ENCODE peak calls at places on chromosomes 16 and 17, in ten cellular contexts. One of them, this sample, is unnamed.

GRCh38 chr16:67426022-67426421 is 4.9 kb upstream of the HSD11B2 start:
- DNase-seq in NCI-H2171 treated with DMSO at 0.1 percent for 48 hours: no peak
- DNase-seq in stimulated activated naive CD8-positive, alpha-beta T cell treated with anti-CD3 and anti-CD28 coated beads, Interleukin-15, Interleukin-2, amounts not matched to agents 100 U/mL and 50 U/mL, for 24 hours: no peak
- DNase-seq in fibroblast of lung: no peak
- DNase-seq in stimulated activated CD8-positive, alpha-beta memory T cell treated with anti-CD3 and anti-CD28 coated beads, Interleukin-12 subunit alpha, Interleukin-12 subunit beta, amount 100 ng/mL, for 4 hours: no peak
- DNase-seq in WTC11: no peak
- DNase-seq in BE2C: no peak
- DNase-seq in M059J: no peak
- DNase-seq in H54: no peak
- DNase-seq in GM03348: no peak
- DNase-seq in this sample: no peak

GRCh38 chr17:30378797-30379302 is at the start of gene CPD:
- DNase-seq in NCI-H2171 treated with DMSO at 0.1 percent for 48 hours: peak
- DNase-seq in stimulated activated naive CD8-positive, alpha-beta T cell treated with anti-CD3 and anti-CD28 coated beads, Interleukin-15, Interleukin-2, amounts not matched to agents 100 U/mL and 50 U/mL, for 24 hours: peak
- DNase-seq in fibroblast of lung: peak
- DNase-seq in stimulated activated CD8-positive, alpha-beta memory T cell treated with anti-CD3 and anti-CD28 coated beads, Interleukin-12 subunit alpha, Interleukin-12 subunit beta, amount 100 ng/mL, for 4 hours: peak
- DNase-seq in WTC11: peak
- DNase-seq in BE2C: peak
- DNase-seq in M059J: peak
- DNase-seq in H54: peak
- DNase-seq in GM03348: peak
- DNase-seq in this sample: peak

GRCh38 chr16:67647681-67648080 is 2.7 kb downstream of the CARMIL2 start:
- DNase-seq in NCI-H2171 treated with DMSO at 0.1 percent for 48 hours: no peak
- DNase-seq in stimulated activated naive CD8-positive, alpha-beta T cell treated with anti-CD3 and anti-CD28 coated beads, Interleukin-15, Interleukin-2, amounts not matched to agents 100 U/mL and 50 U/mL, for 24 hours: no peak
- DNase-seq in fibroblast of lung: no peak
- DNase-seq in stimulated activated CD8-positive, alpha-beta memory T cell treated with anti-CD3 and anti-CD28 coated beads, Interleukin-12 subunit alpha, Interleukin-12 subunit beta, amount 100 ng/mL, for 4 hours: no peak
- DNase-seq in WTC11: no peak
- DNase-seq in BE2C: no peak
- DNase-seq in M059J: no peak
- DNase-seq in H54: no peak
- DNase-seq in GM03348: no peak
- DNase-seq in this sample: no peak

GRCh38 chr16:56340864-56341365 is 84.4 kb downstream of the AMFR start:
- DNase-seq in NCI-H2171 treated with DMSO at 0.1 percent for 48 hours: no peak
- DNase-seq in stimulated activated naive CD8-positive, alpha-beta T cell treated with anti-CD3 and anti-CD28 coated beads, Interleukin-15, Interleukin-2, amounts not matched to agents 100 U/mL and 50 U/mL, for 24 hours: no peak
- DNase-seq in fibroblast of lung: no peak
- DNase-seq in stimulated activated CD8-positive, alpha-beta memory T cell treated with anti-CD3 and anti-CD28 coated beads, Interleukin-12 subunit alpha, Interleukin-12 subunit beta, amount 100 ng/mL, for 4 hours: no peak
- DNase-seq in WTC11: no peak
- DNase-seq in BE2C: no peak
- DNase-seq in M059J: no peak
- DNase-seq in H54: no peak
- DNase-seq in GM03348: no peak
- DNase-seq in this sample: no peak

GRCh38 chr16:66286527-66286926 is 80.0 kb upstream of the CDH5 start:
- DNase-seq in NCI-H2171 treated with DMSO at 0.1 percent for 48 hours: no peak
- DNase-seq in stimulated activated naive CD8-positive, alpha-beta T cell treated with anti-CD3 and anti-CD28 coated beads, Interleukin-15, Interleukin-2, amounts not matched to agents 100 U/mL and 50 U/mL, for 24 hours: no peak
- DNase-seq in fibroblast of lung: no peak
- DNase-seq in stimulated activated CD8-positive, alpha-beta memory T cell treated with anti-CD3 and anti-CD28 coated beads, Interleukin-12 subunit alpha, Interleukin-12 subunit beta, amount 100 ng/mL, for 4 hours: no peak
- DNase-seq in WTC11: no peak
- DNase-seq in BE2C: no peak
- DNase-seq in M059J: no peak
- DNase-seq in H54: no peak
- DNase-seq in GM03348: no peak
- DNase-seq in this sample: no peak

GRCh38 chr16:75229172-75230031 is 10.6 kb downstream of the CTRB1 start:
- DNase-seq in NCI-H2171 treated with DMSO at 0.1 percent for 48 hours: no peak
- DNase-seq in stimulated activated naive CD8-positive, alpha-beta T cell treated with anti-CD3 and anti-CD28 coated beads, Interleukin-15, Interleukin-2, amounts not matched to agents 100 U/mL and 50 U/mL, for 24 hours: no peak
- DNase-seq in fibroblast of lung: no peak
- DNase-seq in stimulated activated CD8-positive, alpha-beta memory T cell treated with anti-CD3 and anti-CD28 coated beads, Interleukin-12 subunit alpha, Interleukin-12 subunit beta, amount 100 ng/mL, for 4 hours: no peak
- DNase-seq in WTC11: no peak
- DNase-seq in BE2C: no peak
- DNase-seq in M059J: no peak
- DNase-seq in H54: no peak
- DNase-seq in GM03348: no peak
- DNase-seq in this sample: no peak

GRCh38 chr17:79500738-79501533 is 109.9 kb downstream of the RBFOX3 start:
- DNase-seq in NCI-H2171 treated with DMSO at 0.1 percent for 48 hours: no peak
- DNase-seq in stimulated activated naive CD8-positive, alpha-beta T cell treated with anti-CD3 and anti-CD28 coated beads, Interleukin-15, Interleukin-2, amounts not matched to agents 100 U/mL and 50 U/mL, for 24 hours: no peak
- DNase-seq in fibroblast of lung: no peak
- DNase-seq in stimulated activated CD8-positive, alpha-beta memory T cell treated with anti-CD3 and anti-CD28 coated beads, Interleukin-12 subunit alpha, Interleukin-12 subunit beta, amount 100 ng/mL, for 4 hours: no peak
- DNase-seq in WTC11: no peak
- DNase-seq in BE2C: no peak
- DNase-seq in M059J: no peak
- DNase-seq in H54: no peak
- DNase-seq in GM03348: no peak
- DNase-seq in this sample: no peak

GRCh38 chr16:15598648-15599190 is 44.2 kb downstream of the MARF1 start:
- DNase-seq in NCI-H2171 treated with DMSO at 0.1 percent for 48 hours: no peak
- DNase-seq in stimulated activated naive CD8-positive, alpha-beta T cell treated with anti-CD3 and anti-CD28 coated beads, Interleukin-15, Interleukin-2, amounts not matched to agents 100 U/mL and 50 U/mL, for 24 hours: peak
- DNase-seq in fibroblast of lung: no peak
- DNase-seq in stimulated activated CD8-positive, alpha-beta memory T cell treated with anti-CD3 and anti-CD28 coated beads, Interleukin-12 subunit alpha, Interleukin-12 subunit beta, amount 100 ng/mL, for 4 hours: no peak
- DNase-seq in WTC11: no peak
- DNase-seq in BE2C: no peak
- DNase-seq in M059J: no peak
- DNase-seq in H54: no peak
- DNase-seq in GM03348: no peak
- DNase-seq in this sample: no peak

GRCh38 chr17:1931759-1932579 is 93.2 kb downstream of the RTN4RL1 start:
- DNase-seq in NCI-H2171 treated with DMSO at 0.1 percent for 48 hours: peak
- DNase-seq in stimulated activated naive CD8-positive, alpha-beta T cell treated with anti-CD3 and anti-CD28 coated beads, Interleukin-15, Interleukin-2, amounts not matched to agents 100 U/mL and 50 U/mL, for 24 hours: no peak
- DNase-seq in fibroblast of lung: peak
- DNase-seq in stimulated activated CD8-positive, alpha-beta memory T cell treated with anti-CD3 and anti-CD28 coated beads, Interleukin-12 subunit alpha, Interleukin-12 subunit beta, amount 100 ng/mL, for 4 hours: no peak
- DNase-seq in WTC11: peak
- DNase-seq in BE2C: no peak
- DNase-seq in M059J: peak
- DNase-seq in H54: no peak
- DNase-seq in GM03348: peak
- DNase-seq in this sample: no peak

GRCh38 chr17:79027925-79028491 is 4.0 kb downstream of the C1QTNF1 start:
- DNase-seq in NCI-H2171 treated with DMSO at 0.1 percent for 48 hours: peak
- DNase-seq in stimulated activated naive CD8-positive, alpha-beta T cell treated with anti-CD3 and anti-CD28 coated beads, Interleukin-15, Interleukin-2, amounts not matched to agents 100 U/mL and 50 U/mL, for 24 hours: no peak
- DNase-seq in fibroblast of lung: peak
- DNase-seq in stimulated activated CD8-positive, alpha-beta memory T cell treated with anti-CD3 and anti-CD28 coated beads, Interleukin-12 subunit alpha, Interleukin-12 subunit beta, amount 100 ng/mL, for 4 hours: no peak
- DNase-seq in WTC11: no peak
- DNase-seq in BE2C: peak
- DNase-seq in M059J: peak
- DNase-seq in H54: peak
- DNase-seq in GM03348: peak
- DNase-seq in this sample: no peak

GRCh38 chr16:10770907-10771306 is 27.3 kb downstream of the NUBP1 start:
- DNase-seq in NCI-H2171 treated with DMSO at 0.1 percent for 48 hours: no peak
- DNase-seq in stimulated activated naive CD8-positive, alpha-beta T cell treated with anti-CD3 and anti-CD28 coated beads, Interleukin-15, Interleukin-2, amounts not matched to agents 100 U/mL and 50 U/mL, for 24 hours: no peak
- DNase-seq in fibroblast of lung: peak
- DNase-seq in stimulated activated CD8-positive, alpha-beta memory T cell treated with anti-CD3 and anti-CD28 coated beads, Interleukin-12 subunit alpha, Interleukin-12 subunit beta, amount 100 ng/mL, for 4 hours: no peak
- DNase-seq in WTC11: no peak
- DNase-seq in BE2C: no peak
- DNase-seq in M059J: no peak
- DNase-seq in H54: no peak
- DNase-seq in GM03348: no peak
- DNase-seq in this sample: no peak

GRCh38 chr17:82160081-82160480 is 52.6 kb downstream of the CCDC57 start:
- DNase-seq in NCI-H2171 treated with DMSO at 0.1 percent for 48 hours: no peak
- DNase-seq in stimulated activated naive CD8-positive, alpha-beta T cell treated with anti-CD3 and anti-CD28 coated beads, Interleukin-15, Interleukin-2, amounts not matched to agents 100 U/mL and 50 U/mL, for 24 hours: no peak
- DNase-seq in fibroblast of lung: no peak
- DNase-seq in stimulated activated CD8-positive, alpha-beta memory T cell treated with anti-CD3 and anti-CD28 coated beads, Interleukin-12 subunit alpha, Interleukin-12 subunit beta, amount 100 ng/mL, for 4 hours: no peak
- DNase-seq in WTC11: no peak
- DNase-seq in BE2C: no peak
- DNase-seq in M059J: peak
- DNase-seq in H54: no peak
- DNase-seq in GM03348: no peak
- DNase-seq in this sample: no peak

GRCh38 chr17:70609566-70609965 is 440.2 kb downstream of the KCNJ2 start:
- DNase-seq in NCI-H2171 treated with DMSO at 0.1 percent for 48 hours: no peak
- DNase-seq in stimulated activated naive CD8-positive, alpha-beta T cell treated with anti-CD3 and anti-CD28 coated beads, Interleukin-15, Interleukin-2, amounts not matched to agents 100 U/mL and 50 U/mL, for 24 hours: no peak
- DNase-seq in fibroblast of lung: no peak
- DNase-seq in stimulated activated CD8-positive, alpha-beta memory T cell treated with anti-CD3 and anti-CD28 coated beads, Interleukin-12 subunit alpha, Interleukin-12 subunit beta, amount 100 ng/mL, for 4 hours: no peak
- DNase-seq in WTC11: no peak
- DNase-seq in BE2C: no peak
- DNase-seq in M059J: no peak
- DNase-seq in H54: no peak
- DNase-seq in GM03348: no peak
- DNase-seq in this sample: no peak

GRCh38 chr16:16120382-16121184 is 102.7 kb downstream of the ABCC6 start:
- DNase-seq in NCI-H2171 treated with DMSO at 0.1 percent for 48 hours: peak
- DNase-seq in stimulated activated naive CD8-positive, alpha-beta T cell treated with anti-CD3 and anti-CD28 coated beads, Interleukin-15, Interleukin-2, amounts not matched to agents 100 U/mL and 50 U/mL, for 24 hours: no peak
- DNase-seq in fibroblast of lung: peak
- DNase-seq in stimulated activated CD8-positive, alpha-beta memory T cell treated with anti-CD3 and anti-CD28 coated beads, Interleukin-12 subunit alpha, Interleukin-12 subunit beta, amount 100 ng/mL, for 4 hours: no peak
- DNase-seq in WTC11: no peak
- DNase-seq in BE2C: peak
- DNase-seq in M059J: no peak
- DNase-seq in H54: no peak
- DNase-seq in GM03348: no peak
- DNase-seq in this sample: no peak

GRCh38 chr16:55672471-55672870 is 16.7 kb downstream of the SLC6A2 start:
- DNase-seq in NCI-H2171 treated with DMSO at 0.1 percent for 48 hours: no peak
- DNase-seq in stimulated activated naive CD8-positive, alpha-beta T cell treated with anti-CD3 and anti-CD28 coated beads, Interleukin-15, Interleukin-2, amounts not matched to agents 100 U/mL and 50 U/mL, for 24 hours: no peak
- DNase-seq in fibroblast of lung: peak
- DNase-seq in stimulated activated CD8-positive, alpha-beta memory T cell treated with anti-CD3 and anti-CD28 coated beads, Interleukin-12 subunit alpha, Interleukin-12 subunit beta, amount 100 ng/mL, for 4 hours: no peak
- DNase-seq in WTC11: no peak
- DNase-seq in BE2C: peak
- DNase-seq in M059J: peak
- DNase-seq in H54: no peak
- DNase-seq in GM03348: peak
- DNase-seq in this sample: no peak

GRCh38 chr16:69613283-69614154 is 47.8 kb downstream of the NFAT5 start:
- DNase-seq in NCI-H2171 treated with DMSO at 0.1 percent for 48 hours: no peak
- DNase-seq in stimulated activated naive CD8-positive, alpha-beta T cell treated with anti-CD3 and anti-CD28 coated beads, Interleukin-15, Interleukin-2, amounts not matched to agents 100 U/mL and 50 U/mL, for 24 hours: no peak
- DNase-seq in fibroblast of lung: peak
- DNase-seq in stimulated activated CD8-positive, alpha-beta memory T cell treated with anti-CD3 and anti-CD28 coated beads, Interleukin-12 subunit alpha, Interleukin-12 subunit beta, amount 100 ng/mL, for 4 hours: no peak
- DNase-seq in WTC11: no peak
- DNase-seq in BE2C: no peak
- DNase-seq in M059J: peak
- DNase-seq in H54: no peak
- DNase-seq in GM03348: no peak
- DNase-seq in this sample: no peak

GRCh38 chr16:19884611-19885455 is at the start of gene GPRC5B:
- DNase-seq in NCI-H2171 treated with DMSO at 0.1 percent for 48 hours: peak
- DNase-seq in stimulated activated naive CD8-positive, alpha-beta T cell treated with anti-CD3 and anti-CD28 coated beads, Interleukin-15, Interleukin-2, amounts not matched to agents 100 U/mL and 50 U/mL, for 24 hours: peak
- DNase-seq in fibroblast of lung: no peak
- DNase-seq in stimulated activated CD8-positive, alpha-beta memory T cell treated with anti-CD3 and anti-CD28 coated beads, Interleukin-12 subunit alpha, Interleukin-12 subunit beta, amount 100 ng/mL, for 4 hours: peak
- DNase-seq in WTC11: peak
- DNase-seq in BE2C: peak
- DNase-seq in M059J: no peak
- DNase-seq in H54: peak
- DNase-seq in GM03348: peak
- DNase-seq in this sample: peak

GRCh38 chr17:42399121-42399520 is 10.9 kb upstream of the STAT3 start:
- DNase-seq in NCI-H2171 treated with DMSO at 0.1 percent for 48 hours: peak
- DNase-seq in stimulated activated naive CD8-positive, alpha-beta T cell treated with anti-CD3 and anti-CD28 coated beads, Interleukin-15, Interleukin-2, amounts not matched to agents 100 U/mL and 50 U/mL, for 24 hours: no peak
- DNase-seq in fibroblast of lung: no peak
- DNase-seq in stimulated activated CD8-positive, alpha-beta memory T cell treated with anti-CD3 and anti-CD28 coated beads, Interleukin-12 subunit alpha, Interleukin-12 subunit beta, amount 100 ng/mL, for 4 hours: no peak
- DNase-seq in WTC11: no peak
- DNase-seq in BE2C: no peak
- DNase-seq in M059J: no peak
- DNase-seq in H54: no peak
- DNase-seq in GM03348: no peak
- DNase-seq in this sample: no peak

GRCh38 chr16:84448444-84448843 is 56.0 kb downstream of the MEAK7 start:
- DNase-seq in NCI-H2171 treated with DMSO at 0.1 percent for 48 hours: no peak
- DNase-seq in stimulated activated naive CD8-positive, alpha-beta T cell treated with anti-CD3 and anti-CD28 coated beads, Interleukin-15, Interleukin-2, amounts not matched to agents 100 U/mL and 50 U/mL, for 24 hours: no peak
- DNase-seq in fibroblast of lung: no peak
- DNase-seq in stimulated activated CD8-positive, alpha-beta memory T cell treated with anti-CD3 and anti-CD28 coated beads, Interleukin-12 subunit alpha, Interleukin-12 subunit beta, amount 100 ng/mL, for 4 hours: no peak
- DNase-seq in WTC11: no peak
- DNase-seq in BE2C: no peak
- DNase-seq in M059J: no peak
- DNase-seq in H54: no peak
- DNase-seq in GM03348: no peak
- DNase-seq in this sample: no peak

GRCh38 chr17:69853533-69854262 is 221.3 kb upstream of the KCNJ16 start:
- DNase-seq in NCI-H2171 treated with DMSO at 0.1 percent for 48 hours: no peak
- DNase-seq in stimulated activated naive CD8-positive, alpha-beta T cell treated with anti-CD3 and anti-CD28 coated beads, Interleukin-15, Interleukin-2, amounts not matched to agents 100 U/mL and 50 U/mL, for 24 hours: no peak
- DNase-seq in fibroblast of lung: no peak
- DNase-seq in stimulated activated CD8-positive, alpha-beta memory T cell treated with anti-CD3 and anti-CD28 coated beads, Interleukin-12 subunit alpha, Interleukin-12 subunit beta, amount 100 ng/mL, for 4 hours: no peak
- DNase-seq in WTC11: no peak
- DNase-seq in BE2C: no peak
- DNase-seq in M059J: peak
- DNase-seq in H54: no peak
- DNase-seq in GM03348: peak
- DNase-seq in this sample: no peak

GRCh38 chr16:46882304-46882939 is 1.7 kb upstream of the GPT2 start:
- DNase-seq in NCI-H2171 treated with DMSO at 0.1 percent for 48 hours: no peak
- DNase-seq in stimulated activated naive CD8-positive, alpha-beta T cell treated with anti-CD3 and anti-CD28 coated beads, Interleukin-15, Interleukin-2, amounts not matched to agents 100 U/mL and 50 U/mL, for 24 hours: no peak
- DNase-seq in fibroblast of lung: no peak
- DNase-seq in stimulated activated CD8-positive, alpha-beta memory T cell treated with anti-CD3 and anti-CD28 coated beads, Interleukin-12 subunit alpha, Interleukin-12 subunit beta, amount 100 ng/mL, for 4 hours: no peak
- DNase-seq in WTC11: no peak
- DNase-seq in BE2C: no peak
- DNase-seq in M059J: no peak
- DNase-seq in H54: no peak
- DNase-seq in GM03348: no peak
- DNase-seq in this sample: no peak

GRCh38 chr16:55452996-55453395 is 26.0 kb upstream of the MMP2 start:
- DNase-seq in NCI-H2171 treated with DMSO at 0.1 percent for 48 hours: no peak
- DNase-seq in stimulated activated naive CD8-positive, alpha-beta T cell treated with anti-CD3 and anti-CD28 coated beads, Interleukin-15, Interleukin-2, amounts not matched to agents 100 U/mL and 50 U/mL, for 24 hours: no peak
- DNase-seq in fibroblast of lung: no peak
- DNase-seq in stimulated activated CD8-positive, alpha-beta memory T cell treated with anti-CD3 and anti-CD28 coated beads, Interleukin-12 subunit alpha, Interleukin-12 subunit beta, amount 100 ng/mL, for 4 hours: no peak
- DNase-seq in WTC11: no peak
- DNase-seq in BE2C: no peak
- DNase-seq in M059J: no peak
- DNase-seq in H54: no peak
- DNase-seq in GM03348: no peak
- DNase-seq in this sample: no peak

GRCh38 chr17:60065867-60066266 is 12.9 kb downstream of the HEATR6 start:
- DNase-seq in NCI-H2171 treated with DMSO at 0.1 percent for 48 hours: no peak
- DNase-seq in stimulated activated naive CD8-positive, alpha-beta T cell treated with anti-CD3 and anti-CD28 coated beads, Interleukin-15, Interleukin-2, amounts not matched to agents 100 U/mL and 50 U/mL, for 24 hours: no peak
- DNase-seq in fibroblast of lung: no peak
- DNase-seq in stimulated activated CD8-positive, alpha-beta memory T cell treated with anti-CD3 and anti-CD28 coated beads, Interleukin-12 subunit alpha, Interleukin-12 subunit beta, amount 100 ng/mL, for 4 hours: no peak
- DNase-seq in WTC11: no peak
- DNase-seq in BE2C: no peak
- DNase-seq in M059J: peak
- DNase-seq in H54: no peak
- DNase-seq in GM03348: no peak
- DNase-seq in this sample: no peak

GRCh38 chr16:450800-451512 is 25.5 kb downstream of the RAB11FIP3 start:
- DNase-seq in NCI-H2171 treated with DMSO at 0.1 percent for 48 hours: peak
- DNase-seq in stimulated activated naive CD8-positive, alpha-beta T cell treated with anti-CD3 and anti-CD28 coated beads, Interleukin-15, Interleukin-2, amounts not matched to agents 100 U/mL and 50 U/mL, for 24 hours: no peak
- DNase-seq in fibroblast of lung: no peak
- DNase-seq in stimulated activated CD8-positive, alpha-beta memory T cell treated with anti-CD3 and anti-CD28 coated beads, Interleukin-12 subunit alpha, Interleukin-12 subunit beta, amount 100 ng/mL, for 4 hours: no peak
- DNase-seq in WTC11: no peak
- DNase-seq in BE2C: no peak
- DNase-seq in M059J: no peak
- DNase-seq in H54: no peak
- DNase-seq in GM03348: no peak
- DNase-seq in this sample: no peak

GRCh38 chr16:19810817-19811731 is 73.6 kb downstream of the GPRC5B start:
- DNase-seq in NCI-H2171 treated with DMSO at 0.1 percent for 48 hours: no peak
- DNase-seq in stimulated activated naive CD8-positive, alpha-beta T cell treated with anti-CD3 and anti-CD28 coated beads, Interleukin-15, Interleukin-2, amounts not matched to agents 100 U/mL and 50 U/mL, for 24 hours: no peak
- DNase-seq in fibroblast of lung: peak
- DNase-seq in stimulated activated CD8-positive, alpha-beta memory T cell treated with anti-CD3 and anti-CD28 coated beads, Interleukin-12 subunit alpha, Interleukin-12 subunit beta, amount 100 ng/mL, for 4 hours: no peak
- DNase-seq in WTC11: no peak
- DNase-seq in BE2C: no peak
- DNase-seq in M059J: peak
- DNase-seq in H54: peak
- DNase-seq in GM03348: peak
- DNase-seq in this sample: no peak

GRCh38 chr17:45436625-45437460 is 4.2 kb upstream of the ARHGAP27 start:
- DNase-seq in NCI-H2171 treated with DMSO at 0.1 percent for 48 hours: no peak
- DNase-seq in stimulated activated naive CD8-positive, alpha-beta T cell treated with anti-CD3 and anti-CD28 coated beads, Interleukin-15, Interleukin-2, amounts not matched to agents 100 U/mL and 50 U/mL, for 24 hours: no peak
- DNase-seq in fibroblast of lung: no peak
- DNase-seq in stimulated activated CD8-positive, alpha-beta memory T cell treated with anti-CD3 and anti-CD28 coated beads, Interleukin-12 subunit alpha, Interleukin-12 subunit beta, amount 100 ng/mL, for 4 hours: no peak
- DNase-seq in WTC11: no peak
- DNase-seq in BE2C: no peak
- DNase-seq in M059J: no peak
- DNase-seq in H54: no peak
- DNase-seq in GM03348: no peak
- DNase-seq in this sample: no peak

GRCh38 chr17:15348030-15348429 is 6.6 kb upstream of the TEKT3 start:
- DNase-seq in NCI-H2171 treated with DMSO at 0.1 percent for 48 hours: no peak
- DNase-seq in stimulated activated naive CD8-positive, alpha-beta T cell treated with anti-CD3 and anti-CD28 coated beads, Interleukin-15, Interleukin-2, amounts not matched to agents 100 U/mL and 50 U/mL, for 24 hours: no peak
- DNase-seq in fibroblast of lung: peak
- DNase-seq in stimulated activated CD8-positive, alpha-beta memory T cell treated with anti-CD3 and anti-CD28 coated beads, Interleukin-12 subunit alpha, Interleukin-12 subunit beta, amount 100 ng/mL, for 4 hours: no peak
- DNase-seq in WTC11: no peak
- DNase-seq in BE2C: no peak
- DNase-seq in M059J: peak
- DNase-seq in H54: no peak
- DNase-seq in GM03348: peak
- DNase-seq in this sample: no peak

GRCh38 chr16:11780988-11781680 is 15.9 kb downstream of the ZC3H7A start:
- DNase-seq in NCI-H2171 treated with DMSO at 0.1 percent for 48 hours: peak
- DNase-seq in stimulated activated naive CD8-positive, alpha-beta T cell treated with anti-CD3 and anti-CD28 coated beads, Interleukin-15, Interleukin-2, amounts not matched to agents 100 U/mL and 50 U/mL, for 24 hours: no peak
- DNase-seq in fibroblast of lung: peak
- DNase-seq in stimulated activated CD8-positive, alpha-beta memory T cell treated with anti-CD3 and anti-CD28 coated beads, Interleukin-12 subunit alpha, Interleukin-12 subunit beta, amount 100 ng/mL, for 4 hours: no peak
- DNase-seq in WTC11: no peak
- DNase-seq in BE2C: peak
- DNase-seq in M059J: no peak
- DNase-seq in H54: no peak
- DNase-seq in GM03348: no peak
- DNase-seq in this sample: peak

This sample was measured in SK-N-DZ.